ENCODE peak calls at places on chromosome 13, in five cellular contexts. G is T-helper 1 cell, Z is GM12865, R is endothelial cell, N is DMS53. S is an unnamed sample.

GRCh38 chr13:44819245-44819644 is 170.0 kb downstream of the NUFIP1 start:
- DNase-seq in G (no peak), N (peak; percentile 97), R (no peak), Z (peak; percentile 10), S (peak; percentile 18)

GRCh38 chr13:22961835-22962537 is 218.8 kb upstream of the SGCG start:
- DNase-seq in N (no peak), G (no peak), R (no peak), Z (no peak), S (no peak)

GRCh38 chr13:97384366-97384765 is 49.6 kb upstream of the RAP2A start:
- DNase-seq in G (no peak), Z (no peak), R (no peak), N (no peak), S (no peak)

GRCh38 chr13:70964124-70964523 is 855.9 kb upstream of the KLHL1 start:
- DNase-seq in R (no peak), N (peak; percentile 27), Z (peak; percentile 6), G (no peak), S (no peak)

GRCh38 chr13:89852570-89852969 is 1494.9 kb upstream of the MIR17HG start:
- DNase-seq in N (no peak), Z (peak; percentile 32), R (no peak), G (no peak), S (no peak)

GRCh38 chr13:73898276-73898675 is 235.9 kb downstream of the KLF12 start:
- DNase-seq in Z (no peak), N (no peak), R (no peak), G (no peak), S (no peak)

GRCh38 chr13:28545583-28546333 is 50.8 kb upstream of the FLT1 start:
- DNase-seq in G (no peak), N (peak; percentile 97), R (no peak), Z (no peak), S (no peak)

GRCh38 chr13:97506511-97506910 is 72.5 kb downstream of the RAP2A start:
- DNase-seq in R (no peak), G (no peak), N (peak; percentile 13), Z (no peak), S (no peak)

GRCh38 chr13:39616087-39616694 is 13.2 kb upstream of the LHFPL6 start:
- DNase-seq in G (no peak), N (peak; percentile 81), Z (peak; percentile 74), R (peak; percentile 64), S (peak; percentile 11)

GRCh38 chr13:26749285-26749684 is 11.3 kb downstream of the GPR12 start:
- DNase-seq in R (no peak), G (no peak), Z (no peak), N (no peak), S (no peak)

GRCh38 chr13:27170521-27171243 is 929 bp downstream of the USP12 start:
- DNase-seq in R (peak; percentile 80), Z (no peak), G (peak; percentile 28), N (peak; percentile 55), S (peak; percentile 33)

GRCh38 chr13:34011552-34012085 is 193.7 kb downstream of the RFC3 start:
- DNase-seq in R (no peak), N (peak; percentile 93), Z (no peak), G (no peak), S (no peak)

GRCh38 chr13:30138511-30138910 is 168.8 kb downstream of the KATNAL1 start:
- DNase-seq in N (no peak), Z (no peak), R (no peak), G (no peak), S (no peak)

GRCh38 chr13:75518439-75519088 is 19.1 kb downstream of the COMMD6 start:
- DNase-seq in R (no peak), Z (no peak), G (no peak), N (no peak), S (no peak)

GRCh38 chr13:59086147-59086546 is 1077.6 kb downstream of the DIAPH3 start:
- DNase-seq in Z (no peak), R (no peak), G (no peak), N (no peak), S (no peak)

GRCh38 chr13:21812192-21812626 is 141.3 kb downstream of the FGF9 start:
- DNase-seq in G (no peak), Z (no peak), R (no peak), N (no peak), S (no peak)

GRCh38 chr13:112244495-112245177 is 131.5 kb upstream of the SPACA7 start:
- DNase-seq in G (no peak), N (no peak), Z (no peak), R (no peak), S (no peak)

GRCh38 chr13:32150239-32150638 is 118.7 kb downstream of the FRY start:
- DNase-seq in R (no peak), Z (no peak), G (no peak), N (no peak), S (no peak)

GRCh38 chr13:27006519-27007161 is 165.0 kb downstream of the USP12 start:
- DNase-seq in G (no peak), N (peak; percentile 95), Z (no peak), R (no peak), S (no peak)

GRCh38 chr13:22235285-22235949 is 564.5 kb downstream of the FGF9 start:
- DNase-seq in R (no peak), N (no peak), G (no peak), Z (no peak), S (no peak)

GRCh38 chr13:111537115-111537728 is 216.8 kb downstream of the TEX29 start:
- DNase-seq in R (no peak), G (no peak), N (no peak), Z (no peak), S (no peak)

GRCh38 chr13:35810286-35810685 is 320.9 kb downstream of the DCLK1 start:
- DNase-seq in R (no peak), N (no peak), Z (no peak), G (no peak), S (no peak)

GRCh38 chr13:96053003-96053703 is at the start of gene UGGT2:
- DNase-seq in Z (peak; percentile 96), G (no peak), N (peak; percentile 89), R (peak; percentile 93), S (peak; percentile 44)

GRCh38 chr13:99878921-99879610 is 92.5 kb downstream of the ZIC5 start:
- DNase-seq in R (no peak), Z (no peak), N (no peak), G (no peak), S (no peak)

GRCh38 chr13:74206061-74206561 is 71.9 kb upstream of the KLF12 start:
- DNase-seq in G (no peak), Z (no peak), N (no peak), R (no peak), S (no peak)

GRCh38 chr13:67094952-67095351 is 135.2 kb downstream of the PCDH9 start:
- DNase-seq in G (no peak), N (no peak), Z (no peak), R (no peak), S (no peak)

GRCh38 chr13:113937497-113938140 is 36.3 kb downstream of the C13orf46 start:
- DNase-seq in N (no peak), Z (no peak), G (no peak), R (no peak), S (no peak)

GRCh38 chr13:102100234-102100633 is 301.6 kb downstream of the FGF14 start:
- DNase-seq in Z (no peak), N (no peak), G (no peak), R (no peak), S (no peak)

S was measured in T-helper 2 cell treated with Interferon-gamma antibody and Interleukin-4, amounts not matched to agents 5 μg/mL and 100 μg/mL, for 36 hours.